ENCODE peak calls at places on chromosomes 13 and 19, in five cellular contexts. L, J, E, O and A are unnamed samples.

GRCh38 chr13:84136582-84136981 is 254.3 kb upstream of the SLITRK1 start:
- DNase-seq in L (no peak), J (no peak), E (no peak), O (no peak), A (no peak)

GRCh38 chr13:35994131-35994966 is 136.8 kb downstream of the DCLK1 start:
- DNase-seq in L (peak; percentile 84), J (peak; percentile 4), E (peak; percentile 5), O (peak; percentile 99), A (no peak)

GRCh38 chr13:31409678-31410356 is 210.0 kb downstream of the B3GLCT start:
- DNase-seq in L (no peak), J (no peak), E (peak; percentile 9), O (no peak), A (peak; percentile 36)

GRCh38 chr13:51425410-51426042 is 27.3 kb downstream of the INTS6 start:
- DNase-seq in L (no peak), J (peak; percentile 60), E (peak; percentile 4), O (peak; percentile 65), A (peak; percentile 72)

GRCh38 chr13:48645845-48646244 is 7.9 kb upstream of the CYSLTR2 start:
- DNase-seq in L (no peak), J (no peak), E (peak; percentile 73), O (no peak), A (no peak)

GRCh38 chr13:52850396-52851152 is 2.1 kb upstream of the PCDH8 start:
- DNase-seq in L (peak; percentile 83), J (peak; percentile 7), E (peak; percentile 95), O (peak; percentile 48), A (peak; percentile 50)

GRCh38 chr13:105442941-105443340 is 1092.5 kb downstream of the EFNB2 start:
- DNase-seq in L (no peak), J (peak; percentile 100), E (peak; percentile 40), O (peak; percentile 99), A (peak; percentile 82)

GRCh38 chr19:32945260-32945659 is 26.5 kb downstream of the CEP89 start:
- DNase-seq in L (no peak), J (no peak), E (peak; percentile 2), O (no peak), A (no peak)

GRCh38 chr13:34654203-34654602 is 287.9 kb upstream of the NBEA start:
- DNase-seq in L (no peak), J (no peak), E (peak; percentile 58), O (no peak), A (no peak)

GRCh38 chr13:60788156-60788829 is 391.3 kb downstream of the TDRD3 start:
- DNase-seq in L (peak; percentile 65), J (no peak), E (peak; percentile 6), O (peak; percentile 2), A (peak; percentile 40)

GRCh38 chr19:45340232-45340898 is at the start of gene KLC3:
- DNase-seq in L (no peak), J (no peak), E (peak; percentile 43), O (no peak), A (peak; percentile 68)

GRCh38 chr19:42114412-42114811 is 17.8 kb downstream of the POU2F2 start:
- DNase-seq in L (no peak), J (no peak), E (no peak), O (no peak), A (no peak)

GRCh38 chr19:50906217-50906616 is 5.0 kb downstream of the KLK4 start:
- DNase-seq in L (no peak), J (no peak), E (peak; percentile 71), O (peak; percentile 6), A (peak; percentile 22)

GRCh38 chr13:91347212-91347995 is at the start of gene MIR17HG:
- DNase-seq in L (peak; percentile 92), J (peak; percentile 72), E (peak; percentile 94), O (peak; percentile 86), A (peak; percentile 94)

GRCh38 chr19:30450101-30450500 is 77.9 kb downstream of the ZNF536 start:
- DNase-seq in L (no peak), J (no peak), E (peak; percentile 82), O (peak; percentile 27), A (no peak)

GRCh38 chr19:45348367-45349125 is 8.0 kb downstream of the KLC3 start:
- DNase-seq in L (no peak), J (no peak), E (no peak), O (no peak), A (no peak)

GRCh38 chr19:30255783-30256509 is 116.2 kb upstream of the ZNF536 start:
- DNase-seq in L (no peak), J (no peak), E (peak; percentile 74), O (no peak), A (no peak)

GRCh38 chr13:37716796-37717195 is 118.2 kb upstream of the POSTN start:
- DNase-seq in L (no peak), J (peak; percentile 6), E (no peak), O (no peak), A (no peak)

GRCh38 chr19:57171551-57172081 is 4.3 kb upstream of the DUXA start:
- DNase-seq in L (peak; percentile 67), J (peak; percentile 39), E (peak; percentile 61), O (peak; percentile 12), A (no peak)

GRCh38 chr13:111639994-111640393 is 319.6 kb downstream of the TEX29 start:
- DNase-seq in L (no peak), J (no peak), E (no peak), O (no peak), A (no peak)

GRCh38 chr19:30253581-30253996 is 118.6 kb upstream of the ZNF536 start:
- DNase-seq in L (no peak), J (no peak), E (peak; percentile 38), O (no peak), A (no peak)

GRCh38 chr13:25927966-25928365 is 123.8 kb downstream of the SHISA2 start:
- DNase-seq in L (no peak), J (no peak), E (no peak), O (peak; percentile 15), A (no peak)

GRCh38 chr19:8028951-8029491 is 23.5 kb upstream of the CCL25 start:
- DNase-seq in L (no peak), J (peak; percentile 13), E (peak; percentile 79), O (no peak), A (peak; percentile 74)

GRCh38 chr19:55358493-55358892 is 4.0 kb upstream of the COX6B2 start:
- DNase-seq in L (no peak), J (no peak), E (no peak), O (no peak), A (no peak)

GRCh38 chr19:47713046-47714021 is at the start of gene EHD2:
- DNase-seq in L (peak; percentile 82), J (peak; percentile 76), E (peak; percentile 55), O (peak; percentile 87), A (no peak)

GRCh38 chr13:84479656-84480055 is 597.4 kb upstream of the SLITRK1 start:
- DNase-seq in L (no peak), J (peak; percentile 40), E (no peak), O (no peak), A (no peak)

GRCh38 chr19:31781542-31781941 is 432.3 kb upstream of the TSHZ3 start:
- DNase-seq in L (no peak), J (no peak), E (no peak), O (no peak), A (no peak)

GRCh38 chr19:5154129-5154798 is 185.4 kb downstream of the KDM4B start:
- DNase-seq in L (no peak), J (no peak), E (peak; percentile 62), O (no peak), A (peak; percentile 35)

GRCh38 chr19:6987850-6988249 is 33.4 kb downstream of the MBD3L2B start:
- DNase-seq in L (no peak), J (no peak), E (no peak), O (no peak), A (no peak)

DNA sequence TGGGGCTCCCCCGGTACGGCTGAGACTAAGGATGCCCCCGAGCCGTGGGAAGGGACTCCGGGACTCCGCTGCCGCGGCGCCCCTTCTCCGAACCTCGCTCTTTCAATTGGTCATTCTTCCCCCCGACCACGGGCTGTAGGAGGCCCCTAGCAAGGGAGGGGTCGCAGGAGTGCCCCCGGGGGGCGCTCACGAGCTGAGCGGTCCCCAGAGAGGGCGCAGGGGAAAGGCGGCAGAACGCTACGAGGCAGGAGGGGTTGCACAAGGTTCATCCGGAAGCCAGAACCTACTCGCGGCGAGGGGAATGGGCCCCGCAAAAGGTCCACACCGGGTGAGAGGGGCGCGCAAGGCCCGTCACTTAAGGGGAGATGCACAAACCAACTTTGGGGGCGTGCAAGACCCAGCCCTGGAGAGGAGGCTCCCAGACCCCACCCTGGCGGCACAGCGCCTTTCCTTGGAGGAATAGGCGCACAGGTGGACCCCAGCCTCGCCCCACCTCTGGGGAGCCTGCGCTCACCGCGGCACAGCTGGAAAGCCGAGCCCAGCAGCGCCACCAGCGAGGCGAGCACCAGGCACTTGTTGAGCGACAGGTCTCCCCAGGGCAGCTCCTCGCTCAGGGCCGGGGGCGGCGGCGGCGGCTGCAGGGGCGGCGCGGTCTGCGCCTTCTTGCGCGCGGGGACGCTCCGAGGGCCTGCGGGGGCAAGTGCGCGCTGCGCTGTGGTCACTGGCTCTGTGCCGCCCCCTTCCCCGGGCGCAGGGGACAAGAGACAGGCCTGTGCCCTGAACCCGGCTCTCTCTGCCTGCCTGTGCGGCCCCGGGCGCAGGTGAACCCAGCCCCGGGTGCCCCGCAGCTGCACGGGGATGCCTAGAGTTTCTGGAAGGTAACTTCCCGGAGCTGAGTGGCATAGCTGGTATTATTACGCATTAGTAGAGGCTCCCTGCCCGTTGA is 2.8 kb downstream of the JSRP1 start:
- DNase-seq in L (no peak), J (no peak), E (peak; percentile 67), O (no peak), A (no peak)
- H3K27ac ChIP-seq in L (no peak overlapping the region), J (no peak overlapping the region), E (no peak overlapping the region), O (no peak overlapping the region), A (no peak overlapping the region)

DNA sequence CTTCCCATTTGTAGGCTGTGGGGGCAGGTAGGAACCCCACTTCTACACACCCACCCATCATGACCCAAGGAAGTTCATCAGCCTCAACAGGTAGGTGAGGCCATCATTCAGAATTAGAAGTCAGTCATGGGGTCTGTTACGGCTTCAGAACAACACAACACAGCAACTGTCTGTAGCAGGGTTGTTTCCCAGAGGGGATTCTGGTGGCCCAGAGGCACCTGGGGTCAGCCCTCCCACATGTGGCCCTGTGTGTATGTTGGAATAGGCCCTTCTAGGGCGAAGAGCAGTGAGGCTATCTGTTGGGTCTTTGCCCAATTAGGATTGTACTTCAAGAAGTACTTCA is 3.4 kb downstream of the IGFLR1 start:
- DNase-seq in L (no peak), J (no peak), E (no peak), O (no peak), A (no peak)
- H3K4me1 ChIP-seq in L (no peaks in the 10 kb centered on the region), J (peaks cover 3% of the 10 kb centered on the region), E (no peaks in the 10 kb centered on the region), O (peaks cover 6% of the 10 kb centered on the region), A (no peaks in the 10 kb centered on the region)

DNA sequence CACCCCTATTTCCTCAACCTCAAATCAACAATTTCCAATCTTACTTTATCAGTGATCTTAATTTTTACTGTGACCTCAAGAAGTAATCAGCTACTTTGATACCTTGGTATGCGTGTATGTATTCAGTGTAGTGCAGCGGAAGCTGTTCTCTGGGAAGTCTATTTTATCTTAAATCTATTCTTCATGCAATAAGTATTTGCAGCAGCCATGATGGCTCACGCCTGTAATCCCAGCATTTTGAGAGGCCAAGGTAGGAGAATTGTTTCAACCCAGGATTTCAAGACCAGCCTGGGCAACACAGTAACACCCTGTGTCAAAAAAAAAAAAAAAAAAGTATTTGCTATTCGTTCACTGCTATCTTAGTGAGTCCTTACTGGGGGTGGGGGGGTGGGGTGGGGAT is 6.5 kb downstream of the SLC25A30 start:
- DNase-seq in L (no peak), J (no peak), E (no peak), O (no peak), A (no peak)
- H3K27ac ChIP-seq in L (no peak overlapping the region), J (no peak overlapping the region), E (no peak overlapping the region), O (no peak overlapping the region), A (no peak overlapping the region)

DNA sequence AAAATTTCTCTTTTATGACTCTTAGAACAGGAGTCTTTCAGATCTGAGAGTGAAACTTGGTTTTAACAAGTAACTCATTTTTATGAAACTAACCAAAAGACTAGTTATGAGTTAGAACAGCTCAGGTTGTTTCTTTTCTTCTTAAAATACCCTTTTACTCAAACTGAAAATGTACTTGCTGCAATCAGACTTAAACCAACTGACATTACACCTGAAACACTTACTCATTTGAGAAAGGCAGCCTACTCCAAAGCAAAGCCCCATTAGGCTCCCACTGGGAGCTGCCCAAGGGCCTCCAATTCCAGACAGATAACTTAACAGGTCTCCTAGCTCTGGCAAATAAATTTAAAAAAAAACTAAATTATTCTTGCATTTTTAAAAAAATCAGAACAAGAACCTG is 3.6 kb downstream of the FOXO1 start:
- DNase-seq in L (no peak), J (no peak), E (peak; percentile 87), O (no peak), A (no peak)
- H3K4me1 ChIP-seq in L (peaks cover 4% of the 10 kb centered on the region), J (peaks cover 2% of the 10 kb centered on the region), E (peaks cover 8% of the 10 kb centered on the region), O (no peaks in the 10 kb centered on the region), A (peaks cover 2% of the 10 kb centered on the region)